ENCODE peak calls at places on chromosomes 11 and 22, in five cellular contexts. J is mesenchymal stem cell, B is IMR-90, D is mesendoderm, U is H1. O is an unnamed sample.

GRCh38 chr11:13348305-13348704 is 70.7 kb downstream of the BMAL1 start:
- DNase-seq in J (no peak), B (no peak), D (no peak), U (no peak), O (no peak)

GRCh38 chr11:134858783-134859480 is 446.9 kb upstream of the B3GAT1 start:
- DNase-seq in J (no peak), B (no peak), D (no peak), U (no peak), O (no peak)

GRCh38 chr11:11261629-11262028 is 91.4 kb downstream of the CSNK2A3 start:
- DNase-seq in J (no peak), B (no peak), D (no peak), U (no peak), O (no peak)

GRCh38 chr11:8713760-8714159 is 31.2 kb downstream of the RPL27A start:
- DNase-seq in J (no peak), B (no peak), D (peak), U (no peak), O (no peak)

GRCh38 chr11:95505927-95506426 is 275.0 kb upstream of the SESN3 start:
- DNase-seq in J (peak), B (peak), D (no peak), U (no peak), O (no peak)

GRCh38 chr11:27213232-27213660 is 149.8 kb downstream of the CCDC34 start:
- DNase-seq in J (peak), B (peak), D (peak), U (peak), O (peak)

GRCh38 chr22:30208631-30209603 is 37.6 kb downstream of the LIF start:
- DNase-seq in J (peak), B (peak), D (peak), U (no peak), O (no peak)

GRCh38 chr11:114441921-114442320 is 2.7 kb downstream of the REXO2 start:
- DNase-seq in J (no peak), B (no peak), D (no peak), U (no peak), O (no peak)

GRCh38 chr11:111598546-111598945 is 3.7 kb upstream of the SIK2 start:
- DNase-seq in J (no peak), B (peak), D (no peak), U (no peak), O (no peak)

GRCh38 chr22:42794551-42795510 is 62.2 kb downstream of the ARFGAP3 start:
- DNase-seq in J (peak), B (no peak), D (peak), U (no peak), O (no peak)

GRCh38 chr11:74838188-74838587 is 89.5 kb downstream of the RNF169 start:
- DNase-seq in J (peak), B (peak), D (no peak), U (no peak), O (no peak)

GRCh38 chr11:124075841-124076571 is 34.9 kb upstream of the OR10G7 start:
- DNase-seq in J (no peak), B (no peak), D (no peak), U (no peak), O (no peak)

GRCh38 chr22:45837507-45837906 is 139.5 kb downstream of the WNT7B start:
- DNase-seq in J (no peak), B (no peak), D (no peak), U (no peak), O (no peak)

GRCh38 chr11:1836011-1836945 is 1.5 kb downstream of the SYT8 start:
- DNase-seq in J (no peak), B (no peak), D (no peak), U (no peak), O (no peak)

GRCh38 chr11:1838426-1839131 is at the start of gene TNNI2:
- DNase-seq in J (no peak), B (no peak), D (no peak), U (no peak), O (no peak)

GRCh38 chr11:1839204-1839923 is 583 bp downstream of the TNNI2 start:
- DNase-seq in J (no peak), B (no peak), D (no peak), U (no peak), O (no peak)

GRCh38 chr11:1837171-1838076 is 1.4 kb upstream of the TNNI2 start:
- DNase-seq in J (peak), B (peak), D (peak), U (peak), O (peak)

DNA sequence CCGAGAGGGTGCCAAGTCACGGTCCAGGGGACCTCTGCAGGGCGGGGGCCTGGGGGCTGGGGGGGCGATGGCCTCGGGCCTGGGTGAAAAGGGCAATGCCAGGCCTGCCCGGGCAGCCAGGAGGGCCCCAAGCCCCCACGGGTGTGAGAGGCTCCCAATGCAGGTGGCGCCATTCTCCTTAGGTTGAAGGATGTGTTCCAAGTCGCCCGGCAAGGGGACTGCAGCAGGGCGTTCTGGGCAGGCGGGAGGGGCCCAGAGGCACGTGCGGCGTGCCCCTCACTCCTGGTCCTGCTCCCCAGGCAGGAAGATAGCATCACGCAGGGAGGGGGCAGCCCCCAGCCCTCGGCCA is 730 bp upstream of the TNNI2 start:
- DNase-seq in J (no peak), B (no peak), D (no peak), U (no peak), O (no peak)
- H2AK5ac ChIP-seq in J (no peak), B (no peak), D (no peak), U (no peak), O (peak)

GRCh38 chr11:121467965-121468364 is 15.2 kb upstream of the SORL1-AS1 start:
- DNase-seq in J (no peak), B (no peak), D (no peak), U (no peak), O (no peak)
- H2BK15ac ChIP-seq in J (peak), B (peak), D (no peak), U (peak), O (no peak)

DNA sequence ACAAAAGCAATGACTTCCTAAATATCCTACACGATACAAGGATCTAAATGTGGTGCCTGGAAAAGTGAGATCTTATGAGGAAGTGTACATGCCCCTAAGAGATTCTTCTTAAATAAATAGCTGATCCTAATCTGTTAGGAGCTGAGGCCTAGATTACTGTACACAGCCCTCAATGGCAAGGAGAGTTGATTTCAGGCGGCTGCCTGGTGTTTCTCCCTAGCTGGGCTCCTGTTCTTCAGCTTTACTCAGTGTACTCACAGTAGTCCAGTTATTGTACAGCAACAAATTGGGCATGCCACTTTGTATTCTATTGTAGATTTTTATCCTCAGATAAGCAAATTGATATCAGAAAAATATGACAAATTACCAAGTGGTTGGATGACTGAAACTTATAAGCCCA is 358.2 kb upstream of the PDGFD start:
- DNase-seq in J (no peak), B (no peak), D (no peak), U (no peak), O (no peak)
- H3K4me3 ChIP-seq in J (no peak), B (no peak), D (no peak), U (no peak), O (no peak)

DNA sequence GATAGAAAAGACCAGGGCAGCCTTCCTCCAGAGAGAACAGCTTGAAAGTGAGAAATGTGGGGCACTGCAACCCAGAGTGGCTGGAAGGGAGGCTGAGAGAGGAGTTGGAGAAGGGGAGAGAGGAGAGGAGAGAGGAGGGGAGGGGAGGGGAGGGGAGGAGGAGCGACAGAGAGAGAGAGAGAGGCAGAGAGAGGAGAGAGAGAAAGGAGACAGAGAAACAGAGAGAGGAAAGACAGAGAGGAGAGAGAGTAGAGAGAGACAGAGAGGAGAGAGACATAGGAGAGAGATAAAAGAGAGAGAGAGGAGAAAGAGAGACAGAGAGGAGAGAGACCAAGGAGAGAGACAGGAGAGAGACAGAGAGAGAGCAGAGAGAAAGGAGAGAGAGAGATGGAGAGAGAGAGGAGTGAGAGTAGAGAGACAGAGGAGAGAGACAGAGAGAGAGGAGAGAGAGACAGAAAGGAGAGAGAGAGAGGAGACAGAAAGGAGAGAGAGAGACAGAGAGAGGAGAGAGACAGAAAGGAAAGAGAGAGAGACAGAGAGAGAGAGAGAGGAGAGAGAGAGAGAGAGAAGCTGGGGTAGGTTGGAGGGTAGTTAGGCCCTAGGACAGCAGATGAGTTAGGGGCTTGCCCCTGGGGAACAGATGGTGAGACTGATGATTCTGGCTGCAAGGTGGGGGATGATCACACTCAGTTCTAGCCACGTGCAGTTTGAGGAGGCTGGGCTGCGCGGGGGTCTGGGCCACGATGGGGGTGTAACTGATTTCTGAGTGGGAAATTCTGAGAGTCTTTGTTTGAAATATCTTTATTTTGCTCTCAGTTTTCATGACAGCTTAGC is 8.5 kb upstream of the SCYL1 start:
- DNase-seq in J (peak), B (no peak), D (no peak), U (no peak), O (no peak)
- H2AK5ac ChIP-seq in J (no peak), B (no peak), D (no peak), U (no peak), O (no peak)

GRCh38 chr11:126354631-126355323 is 709 bp upstream of the ST3GAL4 start:
- DNase-seq in J (no peak), B (no peak), D (peak), U (no peak), O (no peak)
- H2BK15ac ChIP-seq in J (peak), B (peak), D (no peak), U (peak), O (peak)

O was measured in neuronal stem cell.